ENCODE peak calls at places on chromosomes 11 and 22, in eight cellular contexts. One of them, this sample, is unnamed.

GRCh38 chr11:109236696-109237095 is 185.3 kb upstream of the C11orf87 start:
- DNase-seq in cardiac muscle cell: no peak
- DNase-seq in sigmoid colon: no peak
- DNase-seq in esophagus squamous epithelium: no peak
- DNase-seq in RWPE2: no peak
- DNase-seq in lung: no peak
- DNase-seq in ovary: no peak
- DNase-seq in kidney epithelial cell: peak; percentile 29
- DNase-seq in this sample: no peak

GRCh38 chr11:45918331-45918941 is 759 bp upstream of the PEX16 start:
- DNase-seq in sigmoid colon: peak; percentile 94
- DNase-seq in esophagus squamous epithelium: no peak
- DNase-seq in cardiac muscle cell: peak; percentile 84
- DNase-seq in ovary: peak; percentile 85
- DNase-seq in RWPE2: peak; percentile 79
- DNase-seq in kidney epithelial cell: peak; percentile 37
- DNase-seq in lung: peak; percentile 87
- DNase-seq in this sample: peak; percentile 87

GRCh38 chr22:37162221-37163095 is 12.7 kb upstream of the IL2RB start:
- DNase-seq in kidney epithelial cell: no peak
- DNase-seq in RWPE2: no peak
- DNase-seq in sigmoid colon: no peak
- DNase-seq in lung: no peak
- DNase-seq in cardiac muscle cell: no peak
- DNase-seq in esophagus squamous epithelium: no peak
- DNase-seq in ovary: no peak
- DNase-seq in this sample: no peak

GRCh38 chr11:110373061-110373702 is 56.6 kb upstream of the FDX1 start:
- DNase-seq in sigmoid colon: no peak
- DNase-seq in esophagus squamous epithelium: no peak
- DNase-seq in ovary: no peak
- DNase-seq in RWPE2: no peak
- DNase-seq in kidney epithelial cell: no peak
- DNase-seq in lung: no peak
- DNase-seq in cardiac muscle cell: no peak
- DNase-seq in this sample: no peak

GRCh38 chr11:7534030-7534378 is 20.2 kb downstream of the PPFIBP2 start:
- DNase-seq in ovary: no peak
- DNase-seq in esophagus squamous epithelium: no peak
- DNase-seq in cardiac muscle cell: no peak
- DNase-seq in sigmoid colon: no peak
- DNase-seq in RWPE2: no peak
- DNase-seq in lung: no peak
- DNase-seq in kidney epithelial cell: no peak
- DNase-seq in this sample: no peak

GRCh38 chr22:23268877-23269276 is 88.6 kb downstream of the BCR start:
- DNase-seq in RWPE2: no peak
- DNase-seq in esophagus squamous epithelium: no peak
- DNase-seq in ovary: no peak
- DNase-seq in kidney epithelial cell: no peak
- DNase-seq in cardiac muscle cell: no peak
- DNase-seq in lung: no peak
- DNase-seq in sigmoid colon: no peak
- DNase-seq in this sample: no peak

GRCh38 chr22:47777426-47777825 is 1015.0 kb downstream of the TBC1D22A start:
- DNase-seq in ovary: no peak
- DNase-seq in sigmoid colon: no peak
- DNase-seq in kidney epithelial cell: no peak
- DNase-seq in lung: no peak
- DNase-seq in esophagus squamous epithelium: no peak
- DNase-seq in cardiac muscle cell: no peak
- DNase-seq in RWPE2: no peak
- DNase-seq in this sample: no peak

GRCh38 chr11:47572715-47573255 is 6.0 kb downstream of the KBTBD4 start:
- DNase-seq in ovary: peak; percentile 36
- DNase-seq in kidney epithelial cell: no peak
- DNase-seq in esophagus squamous epithelium: no peak
- DNase-seq in lung: no peak
- DNase-seq in cardiac muscle cell: no peak
- DNase-seq in sigmoid colon: no peak
- DNase-seq in RWPE2: no peak
- DNase-seq in this sample: no peak

GRCh38 chr11:3859373-3859881 is 4.0 kb downstream of the STIM1 start:
- DNase-seq in cardiac muscle cell: peak; percentile 82
- DNase-seq in sigmoid colon: no peak
- DNase-seq in kidney epithelial cell: no peak
- DNase-seq in esophagus squamous epithelium: no peak
- DNase-seq in ovary: no peak
- DNase-seq in lung: no peak
- DNase-seq in RWPE2: no peak
- DNase-seq in this sample: peak; percentile 63

GRCh38 chr11:72263363-72263762 is 19.4 kb upstream of the PHOX2A start:
- DNase-seq in esophagus squamous epithelium: no peak
- DNase-seq in sigmoid colon: no peak
- DNase-seq in ovary: no peak
- DNase-seq in RWPE2: no peak
- DNase-seq in lung: no peak
- DNase-seq in kidney epithelial cell: peak; percentile 23
- DNase-seq in cardiac muscle cell: no peak
- DNase-seq in this sample: no peak

GRCh38 chr11:85346484-85346883 is 280.7 kb downstream of the DLG2 start:
- DNase-seq in esophagus squamous epithelium: no peak
- DNase-seq in lung: no peak
- DNase-seq in kidney epithelial cell: no peak
- DNase-seq in RWPE2: no peak
- DNase-seq in sigmoid colon: no peak
- DNase-seq in ovary: no peak
- DNase-seq in cardiac muscle cell: no peak
- DNase-seq in this sample: no peak

GRCh38 chr11:115085461-115086220 is 407.3 kb downstream of the NXPE2 start:
- DNase-seq in ovary: no peak
- DNase-seq in esophagus squamous epithelium: no peak
- DNase-seq in RWPE2: no peak
- DNase-seq in cardiac muscle cell: no peak
- DNase-seq in kidney epithelial cell: no peak
- DNase-seq in lung: no peak
- DNase-seq in sigmoid colon: no peak
- DNase-seq in this sample: no peak

GRCh38 chr11:115349427-115349826 is 154.8 kb downstream of the CADM1 start:
- DNase-seq in kidney epithelial cell: no peak
- DNase-seq in RWPE2: no peak
- DNase-seq in sigmoid colon: no peak
- DNase-seq in esophagus squamous epithelium: no peak
- DNase-seq in lung: no peak
- DNase-seq in cardiac muscle cell: no peak
- DNase-seq in ovary: no peak
- DNase-seq in this sample: no peak

GRCh38 chr11:75615709-75616108 is 53.1 kb downstream of the MAP6 start:
- DNase-seq in sigmoid colon: no peak
- DNase-seq in kidney epithelial cell: no peak
- DNase-seq in RWPE2: no peak
- DNase-seq in ovary: no peak
- DNase-seq in lung: no peak
- DNase-seq in cardiac muscle cell: peak; percentile 48
- DNase-seq in esophagus squamous epithelium: no peak
- DNase-seq in this sample: no peak

GRCh38 chr11:119584193-119585037 is 144.6 kb downstream of the NECTIN1 start:
- DNase-seq in esophagus squamous epithelium: no peak
- DNase-seq in sigmoid colon: peak; percentile 68
- DNase-seq in RWPE2: no peak
- DNase-seq in cardiac muscle cell: peak; percentile 62
- DNase-seq in kidney epithelial cell: peak; percentile 62
- DNase-seq in lung: no peak
- DNase-seq in ovary: peak; percentile 38
- DNase-seq in this sample: peak; percentile 79

GRCh38 chr22:36467946-36468345 is 13.5 kb downstream of the TXN2 start:
- DNase-seq in cardiac muscle cell: no peak
- DNase-seq in esophagus squamous epithelium: no peak
- DNase-seq in sigmoid colon: no peak
- DNase-seq in ovary: no peak
- DNase-seq in kidney epithelial cell: peak; percentile 88
- DNase-seq in lung: no peak
- DNase-seq in RWPE2: peak; percentile 91
- DNase-seq in this sample: no peak

GRCh38 chr22:22193923-22194322 is 50.7 kb upstream of the VPREB1 start:
- DNase-seq in kidney epithelial cell: no peak
- DNase-seq in sigmoid colon: no peak
- DNase-seq in cardiac muscle cell: no peak
- DNase-seq in esophagus squamous epithelium: no peak
- DNase-seq in lung: no peak
- DNase-seq in ovary: no peak
- DNase-seq in RWPE2: no peak
- DNase-seq in this sample: no peak

GRCh38 chr22:22195265-22196017 is 49.1 kb upstream of the VPREB1 start:
- DNase-seq in ovary: peak; percentile 55
- DNase-seq in kidney epithelial cell: peak; percentile 38
- DNase-seq in sigmoid colon: no peak
- DNase-seq in RWPE2: no peak
- DNase-seq in lung: peak; percentile 72
- DNase-seq in esophagus squamous epithelium: no peak
- DNase-seq in cardiac muscle cell: peak; percentile 74
- DNase-seq in this sample: peak; percentile 76

GRCh38 chr22:22196018-22196533 is 48.5 kb upstream of the VPREB1 start:
- DNase-seq in cardiac muscle cell: no peak
- DNase-seq in RWPE2: no peak
- DNase-seq in kidney epithelial cell: no peak
- DNase-seq in lung: no peak
- DNase-seq in sigmoid colon: no peak
- DNase-seq in esophagus squamous epithelium: no peak
- DNase-seq in ovary: no peak
- DNase-seq in this sample: no peak

GRCh38 chr22:22196833-22197477 is 47.6 kb upstream of the VPREB1 start:
- DNase-seq in lung: no peak
- DNase-seq in kidney epithelial cell: no peak
- DNase-seq in ovary: no peak
- DNase-seq in RWPE2: no peak
- DNase-seq in sigmoid colon: no peak
- DNase-seq in esophagus squamous epithelium: no peak
- DNase-seq in cardiac muscle cell: no peak
- DNase-seq in this sample: no peak

GRCh38 chr22:22194931-22195264 is 49.7 kb upstream of the VPREB1 start:
- DNase-seq in kidney epithelial cell: no peak
- DNase-seq in esophagus squamous epithelium: no peak
- DNase-seq in sigmoid colon: no peak
- DNase-seq in RWPE2: no peak
- DNase-seq in cardiac muscle cell: no peak
- DNase-seq in ovary: no peak
- DNase-seq in lung: no peak
- DNase-seq in this sample: no peak
- H3K27me3 ChIP-seq in kidney epithelial cell: peaks cover 13% of the 10 kb centered on the region
- H3K27me3 ChIP-seq in esophagus squamous epithelium: peaks cover 46% of the 10 kb centered on the region
- H3K27me3 ChIP-seq in sigmoid colon: no peaks in the 10 kb centered on the region
- H3K27me3 ChIP-seq in RWPE2: no peaks in the 10 kb centered on the region
- H3K27me3 ChIP-seq in cardiac muscle cell: peaks cover 41% of the 10 kb centered on the region
- H3K27me3 ChIP-seq in ovary: no peaks in the 10 kb centered on the region
- H3K27me3 ChIP-seq in lung: no peaks in the 10 kb centered on the region
- H3K27me3 ChIP-seq in this sample: no peaks in the 10 kb centered on the region

DNA sequence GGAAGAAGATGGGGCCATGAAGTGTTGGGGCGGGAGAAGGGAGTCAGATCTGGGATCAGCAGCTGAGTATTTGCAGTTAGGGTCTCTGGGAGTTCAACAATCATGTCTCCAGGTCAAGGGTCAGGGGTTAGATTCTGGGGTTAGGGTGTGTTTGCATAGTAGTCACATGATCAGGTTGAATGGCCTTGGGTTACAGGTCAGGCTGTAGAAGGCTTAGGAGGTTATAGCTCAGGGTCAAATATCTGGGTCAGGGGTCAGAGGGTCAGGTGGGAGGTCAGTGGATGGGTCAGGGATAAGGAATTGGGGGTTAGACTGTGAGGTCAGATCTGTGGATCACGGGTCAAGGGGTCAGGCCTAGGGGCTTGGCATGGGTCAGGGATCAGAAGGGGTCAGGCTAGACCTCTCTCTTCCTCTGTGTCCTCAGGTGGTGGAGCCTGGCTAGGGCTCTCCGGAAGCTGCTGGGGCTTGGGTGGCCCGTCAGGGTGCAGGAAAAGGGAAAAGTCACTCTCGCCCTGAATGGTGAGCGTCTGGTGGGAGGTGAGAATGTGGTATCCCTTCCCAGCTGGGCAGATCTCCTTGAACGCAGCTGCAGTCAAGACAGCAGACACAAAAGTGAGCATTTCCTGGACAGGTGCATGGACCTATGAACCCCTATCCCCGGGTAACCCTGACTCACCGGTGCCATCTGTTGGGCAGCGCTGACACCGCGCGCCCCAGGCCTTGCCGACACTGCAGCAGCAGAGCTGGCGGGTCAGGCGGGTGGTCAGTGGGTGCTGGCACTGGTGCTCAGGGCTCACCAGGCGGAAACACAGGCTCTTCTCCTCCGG is 6.4 kb downstream of the LTBP3 start:
- DNase-seq in kidney epithelial cell: no peak
- DNase-seq in cardiac muscle cell: peak; percentile 71
- DNase-seq in ovary: peak; percentile 61
- DNase-seq in sigmoid colon: no peak
- DNase-seq in esophagus squamous epithelium: no peak
- DNase-seq in lung: peak; percentile 77
- DNase-seq in RWPE2: no peak
- DNase-seq in this sample: peak; percentile 90
- TF ChIP-seq CTCF in kidney epithelial cell: peak; percentile 58
- TF ChIP-seq CTCF in cardiac muscle cell: peak; percentile 38
- TF ChIP-seq CTCF in ovary: no peak
- TF ChIP-seq CTCF in sigmoid colon: no peak
- TF ChIP-seq CTCF in esophagus squamous epithelium: peak; percentile 25
- TF ChIP-seq CTCF in lung: peak; percentile 34
- TF ChIP-seq CTCF in RWPE2: peak; percentile 55
- TF ChIP-seq CTCF in this sample: peak; percentile 42

GRCh38 chr11:36196476-36197099 is 92.6 kb downstream of the COMMD9 start:
- DNase-seq in lung: no peak
- DNase-seq in sigmoid colon: no peak
- DNase-seq in cardiac muscle cell: peak; percentile 14
- DNase-seq in kidney epithelial cell: no peak
- DNase-seq in RWPE2: no peak
- DNase-seq in ovary: no peak
- DNase-seq in esophagus squamous epithelium: no peak
- DNase-seq in this sample: no peak
- H3K4me3 ChIP-seq in lung: no peak overlapping the region
- H3K4me3 ChIP-seq in sigmoid colon: no peak overlapping the region
- H3K4me3 ChIP-seq in cardiac muscle cell: no peak overlapping the region
- H3K4me3 ChIP-seq in kidney epithelial cell: no peak overlapping the region
- H3K4me3 ChIP-seq in RWPE2: no peak overlapping the region
- H3K4me3 ChIP-seq in ovary: no peak overlapping the region
- H3K4me3 ChIP-seq in esophagus squamous epithelium: no peak overlapping the region
- H3K4me3 ChIP-seq in this sample: no peak overlapping the region

DNA sequence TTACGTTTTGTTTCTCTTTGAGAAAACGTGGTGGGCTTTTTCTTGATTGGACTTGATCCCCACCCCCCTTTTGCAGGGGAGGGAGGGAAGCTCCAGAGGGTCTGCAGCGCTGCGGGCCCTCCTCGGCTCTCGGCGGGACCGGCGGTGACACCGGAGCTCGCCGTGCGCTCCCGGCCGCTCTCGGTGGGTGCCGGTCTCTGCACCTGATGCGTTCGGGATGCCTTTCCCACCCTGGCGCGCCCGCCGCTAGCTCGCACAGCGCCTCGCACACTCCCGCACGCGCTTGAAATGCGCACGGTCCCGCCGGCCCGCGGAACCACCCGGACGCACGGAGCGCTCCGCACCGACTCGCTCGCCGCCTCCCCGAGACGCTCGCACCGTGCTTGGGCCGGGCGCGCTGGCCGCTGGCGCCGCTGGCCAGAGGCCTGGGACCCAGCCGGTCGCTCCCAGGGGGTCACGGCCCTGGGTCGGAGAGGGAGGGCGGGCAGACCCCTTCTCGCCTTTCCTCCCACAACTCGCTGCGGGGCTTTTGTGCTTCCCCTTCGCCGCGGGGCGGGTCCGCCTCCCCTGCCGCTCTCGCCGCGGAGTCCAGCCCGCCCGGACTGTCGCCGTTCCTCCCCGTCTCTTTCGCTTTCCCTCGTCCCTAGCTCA is 1.0 kb downstream of the ZBTB16 start:
- DNase-seq in RWPE2: no peak
- DNase-seq in ovary: peak; percentile 77
- DNase-seq in lung: peak; percentile 44
- DNase-seq in cardiac muscle cell: peak; percentile 66
- DNase-seq in esophagus squamous epithelium: no peak
- DNase-seq in kidney epithelial cell: no peak
- DNase-seq in sigmoid colon: peak; percentile 75
- DNase-seq in this sample: peak; percentile 86
- H3K27me3 ChIP-seq in RWPE2: peaks cover 16% of the 10 kb centered on the region
- H3K27me3 ChIP-seq in ovary: no peaks in the 10 kb centered on the region
- H3K27me3 ChIP-seq in lung: no peaks in the 10 kb centered on the region
- H3K27me3 ChIP-seq in cardiac muscle cell: peaks cover 89% of the 10 kb centered on the region
- H3K27me3 ChIP-seq in esophagus squamous epithelium: peaks cover 70% of the 10 kb centered on the region
- H3K27me3 ChIP-seq in kidney epithelial cell: peaks cover 70% of the 10 kb centered on the region
- H3K27me3 ChIP-seq in sigmoid colon: no peaks in the 10 kb centered on the region
- H3K27me3 ChIP-seq in this sample: no peaks in the 10 kb centered on the region